ENCODE peak calls at places on chromosomes 6 and 20, in four cellular contexts. B, Y, P and K are unnamed samples.

GRCh38 chr6:48069280-48069679 is 41.7 kb downstream of the PTCHD4 start:
- DNase-seq in B (no peak), P (no peak), Y (no peak), K (no peak)

GRCh38 chr20:37356961-37357371 is 11.0 kb downstream of the SRC start:
- DNase-seq in P (no peak), Y (no peak), B (no peak), K (no peak)

GRCh38 chr6:27374824-27375612 is 13.5 kb upstream of the ZNF391 start:
- DNase-seq in P (peak), B (peak), Y (peak), K (peak)

GRCh38 chr6:40599580-40599979 is 12.4 kb upstream of the LRFN2 start:
- DNase-seq in Y (no peak), P (no peak), B (no peak), K (no peak)

GRCh38 chr20:32446301-32447100 is 88.4 kb downstream of the ASXL1 start:
- DNase-seq in P (no peak), B (no peak), Y (no peak), K (no peak)

GRCh38 chr6:143337201-143337949 is 113.1 kb downstream of the ADAT2 start:
- DNase-seq in B (peak), P (peak), Y (peak), K (peak)

GRCh38 chr6:3250278-3250677 is 8.5 kb upstream of the PSMG4 start:
- DNase-seq in B (no peak), Y (no peak), P (no peak), K (no peak)

GRCh38 chr6:126804255-126805064 is 314.0 kb upstream of the RSPO3 start:
- DNase-seq in P (peak), Y (peak), B (peak), K (peak)

GRCh38 chr6:4774715-4775590 is 1.3 kb upstream of the CDYL start:
- DNase-seq in P (no peak), Y (no peak), B (no peak), K (no peak)

GRCh38 chr6:37819802-37820712 is 530 bp downstream of the ZFAND3 start:
- DNase-seq in P (peak), Y (peak), B (peak), K (no peak)

GRCh38 chr6:81561071-81561564 is 191.4 kb downstream of the TENT5A start:
- DNase-seq in Y (peak), P (no peak), B (peak), K (no peak)

GRCh38 chr6:123715243-123715863 is 78.6 kb upstream of the TRDN start:
- DNase-seq in Y (peak), B (peak), P (peak), K (peak)

GRCh38 chr20:48015943-48016723 is 230.9 kb upstream of the SULF2 start:
- DNase-seq in Y (no peak), P (no peak), B (no peak), K (no peak)

GRCh38 chr20:29079769-29080690 is 2177.4 kb upstream of the DEFB115 start:
- DNase-seq in Y (peak), P (peak), B (no peak), K (peak)

GRCh38 chr6:155493694-155494143 is 38.1 kb upstream of the NOX3 start:
- DNase-seq in B (peak), Y (peak), P (no peak), K (peak)

GRCh38 chr6:122838060-122838780 is 49.2 kb downstream of the SMPDL3A start:
- DNase-seq in B (no peak), P (peak), Y (peak), K (peak)

GRCh38 chr6:137193256-137194070 is 20.0 kb upstream of the IL22RA2 start:
- DNase-seq in Y (no peak), P (no peak), B (no peak), K (no peak)

GRCh38 chr20:41064377-41064776 is 35.8 kb downstream of the TOP1 start:
- DNase-seq in P (no peak), B (no peak), Y (no peak), K (no peak)
- TF ChIP-seq TCF7L2 in P (no peak), B (no peak), Y (no peak), K (no peak)

GRCh38 chr6:149508485-149508884 is 23.7 kb upstream of the ZC3H12D start:
- DNase-seq in P (no peak), B (no peak), Y (no peak), K (no peak)
- TF ChIP-seq TCF7L2 in P (no peak), B (no peak), Y (no peak), K (no peak)

GRCh38 chr6:160132776-160133338 is 11.2 kb downstream of the SLC22A1 start:
- DNase-seq in B (no peak), Y (no peak), P (no peak), K (no peak)
- TF ChIP-seq TCF7L2 in B (no peak), Y (no peak), P (no peak), K (no peak)

GRCh38 chr6:31293343-31293742 is 21.5 kb upstream of the HLA-C start:
- DNase-seq in P (no peak), Y (peak), B (no peak), K (no peak)
- TF ChIP-seq TCF7L2 in P (no peak), Y (no peak), B (no peak), K (no peak)

GRCh38 chr20:41136695-41137411 is 490 bp upstream of the PLCG1 start:
- DNase-seq in P (peak), Y (peak), B (peak), K (no peak)
- TF ChIP-seq TCF7L2 in P (no peak), Y (no peak), B (peak), K (peak)

DNA sequence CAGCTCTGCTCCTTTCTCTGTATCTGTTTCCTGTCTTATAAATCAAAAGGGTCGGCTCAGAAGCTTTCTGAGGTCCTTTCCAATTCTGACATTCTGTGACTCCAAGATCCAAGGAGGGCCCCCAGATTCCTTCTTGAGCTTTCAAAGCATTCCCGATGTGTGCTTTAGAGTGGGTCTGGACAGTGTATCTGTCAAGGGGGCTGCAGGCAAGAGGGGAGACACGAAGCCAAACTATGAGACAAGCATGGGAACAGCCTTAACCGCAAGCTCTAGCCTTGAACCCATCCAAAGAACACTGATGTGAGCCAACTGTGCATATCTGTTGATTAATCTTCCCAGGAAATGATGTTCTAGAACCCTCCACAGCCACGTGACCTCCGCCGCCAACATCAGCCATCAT is 73.8 kb downstream of the TSHZ2 start:
- DNase-seq in P (no peak), Y (no peak), B (no peak), K (no peak)
- TF ChIP-seq TCF7L2 in P (no peak), Y (no peak), B (no peak), K (no peak)

DNA sequence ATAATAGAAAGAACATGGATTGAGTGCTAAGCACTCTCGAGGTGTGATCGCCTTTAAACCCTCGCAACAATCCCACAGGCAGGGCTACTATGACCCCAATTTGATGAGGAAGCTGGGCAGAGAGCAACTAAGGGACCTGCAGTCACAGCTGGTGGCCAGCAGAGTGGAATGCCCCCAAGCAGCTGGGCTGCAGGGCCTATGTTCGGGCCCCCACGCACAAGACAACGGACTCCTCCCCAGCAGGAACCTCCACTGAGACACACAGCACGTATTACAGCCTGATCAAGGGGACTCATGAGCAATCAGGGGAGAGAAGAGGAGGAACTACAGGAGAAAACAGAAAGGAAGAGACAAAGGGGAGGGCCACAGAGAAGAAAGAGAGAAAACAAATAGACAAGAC is 21.7 kb downstream of the CST7 start:
- DNase-seq in Y (no peak), P (no peak), B (no peak), K (no peak)
- TF ChIP-seq TCF7L2 in Y (no peak), P (no peak), B (no peak), K (no peak)

DNA sequence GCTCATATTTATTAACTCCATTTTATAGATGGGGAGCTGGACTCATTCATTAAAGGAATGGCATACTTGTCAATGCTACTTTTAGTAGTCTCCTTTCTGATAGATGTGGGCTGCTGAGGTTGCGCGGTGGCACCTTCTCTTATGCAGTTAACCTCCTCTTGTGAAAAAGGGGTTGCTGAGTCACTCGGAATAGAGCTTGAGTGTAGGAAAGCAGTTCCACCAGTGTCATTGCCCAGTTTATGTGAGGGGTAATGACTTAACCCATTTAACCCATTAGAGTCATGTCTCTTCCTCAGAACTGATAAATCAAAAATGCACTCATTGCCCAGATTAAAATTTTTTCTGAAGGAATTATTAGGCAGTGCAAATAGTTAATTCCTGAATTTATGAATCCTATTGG is 6.3 kb downstream of the MAPK14 start:
- DNase-seq in Y (no peak), B (no peak), P (no peak), K (no peak)
- TF ChIP-seq TCF7L2 in Y (no peak), B (no peak), P (no peak), K (no peak)